ENCODE peak calls at places on chromosome 18, in ten cellular contexts. One of them, this sample, is unnamed.

GRCh38 chr18:47997338-47997780 is 66.9 kb upstream of the SMAD2 start:
- DNase-seq in IMR-90: no peak
- DNase-seq in colonic mucosa: no peak
- DNase-seq in Peyer's patch: no peak
- DNase-seq in AG09319: no peak
- DNase-seq in tibial nerve: no peak
- DNase-seq in fibroblast of lung: no peak
- DNase-seq in sigmoid colon: no peak
- DNase-seq in psoas muscle: no peak
- DNase-seq in heart right ventricle: no peak
- DNase-seq in this sample: no peak

GRCh38 chr18:40019797-40020392 is 1935.1 kb upstream of the PIK3C3 start:
- DNase-seq in heart right ventricle: no peak
- DNase-seq in Peyer's patch: no peak
- DNase-seq in IMR-90: no peak
- DNase-seq in tibial nerve: no peak
- DNase-seq in fibroblast of lung: no peak
- DNase-seq in AG09319: no peak
- DNase-seq in psoas muscle: no peak
- DNase-seq in sigmoid colon: no peak
- DNase-seq in colonic mucosa: no peak
- DNase-seq in this sample: no peak

GRCh38 chr18:79302120-79302519 is 93.6 kb upstream of the NFATC1 start:
- DNase-seq in IMR-90: no peak
- DNase-seq in fibroblast of lung: no peak
- DNase-seq in sigmoid colon: no peak
- DNase-seq in heart right ventricle: no peak
- DNase-seq in tibial nerve: no peak
- DNase-seq in colonic mucosa: peak; percentile 75
- DNase-seq in psoas muscle: no peak
- DNase-seq in AG09319: no peak
- DNase-seq in Peyer's patch: peak; percentile 70
- DNase-seq in this sample: no peak

GRCh38 chr18:75548353-75548752 is 120.8 kb upstream of the SMIM21 start:
- DNase-seq in psoas muscle: no peak
- DNase-seq in IMR-90: no peak
- DNase-seq in AG09319: no peak
- DNase-seq in tibial nerve: no peak
- DNase-seq in Peyer's patch: no peak
- DNase-seq in fibroblast of lung: no peak
- DNase-seq in colonic mucosa: no peak
- DNase-seq in sigmoid colon: no peak
- DNase-seq in heart right ventricle: no peak
- DNase-seq in this sample: no peak

GRCh38 chr18:10015288-10015701 is 101.5 kb downstream of the VAPA start:
- DNase-seq in AG09319: no peak
- DNase-seq in tibial nerve: no peak
- DNase-seq in psoas muscle: no peak
- DNase-seq in Peyer's patch: no peak
- DNase-seq in IMR-90: peak; percentile 17
- DNase-seq in heart right ventricle: no peak
- DNase-seq in sigmoid colon: no peak
- DNase-seq in fibroblast of lung: no peak
- DNase-seq in colonic mucosa: no peak
- DNase-seq in this sample: no peak

GRCh38 chr18:3452750-3453539 is 3.0 kb downstream of the TGIF1 start:
- DNase-seq in colonic mucosa: peak; percentile 34
- DNase-seq in sigmoid colon: no peak
- DNase-seq in heart right ventricle: no peak
- DNase-seq in psoas muscle: no peak
- DNase-seq in AG09319: no peak
- DNase-seq in IMR-90: peak; percentile 41
- DNase-seq in Peyer's patch: no peak
- DNase-seq in fibroblast of lung: peak; percentile 48
- DNase-seq in tibial nerve: no peak
- DNase-seq in this sample: no peak

GRCh38 chr18:38695559-38696270 is 1130.1 kb upstream of the CELF4 start:
- DNase-seq in colonic mucosa: no peak
- DNase-seq in tibial nerve: no peak
- DNase-seq in AG09319: no peak
- DNase-seq in heart right ventricle: no peak
- DNase-seq in psoas muscle: no peak
- DNase-seq in IMR-90: no peak
- DNase-seq in sigmoid colon: no peak
- DNase-seq in fibroblast of lung: peak; percentile 63
- DNase-seq in Peyer's patch: no peak
- DNase-seq in this sample: no peak

GRCh38 chr18:49226935-49227334 is 233.5 kb downstream of the DYM start:
- DNase-seq in sigmoid colon: no peak
- DNase-seq in colonic mucosa: no peak
- DNase-seq in psoas muscle: no peak
- DNase-seq in Peyer's patch: no peak
- DNase-seq in IMR-90: no peak
- DNase-seq in fibroblast of lung: no peak
- DNase-seq in AG09319: no peak
- DNase-seq in heart right ventricle: no peak
- DNase-seq in tibial nerve: no peak
- DNase-seq in this sample: no peak

GRCh38 chr18:75132931-75133525 is 75.9 kb downstream of the PTGR3 start:
- DNase-seq in colonic mucosa: peak; percentile 12
- DNase-seq in Peyer's patch: no peak
- DNase-seq in sigmoid colon: no peak
- DNase-seq in psoas muscle: no peak
- DNase-seq in fibroblast of lung: no peak
- DNase-seq in heart right ventricle: no peak
- DNase-seq in tibial nerve: no peak
- DNase-seq in AG09319: no peak
- DNase-seq in IMR-90: no peak
- DNase-seq in this sample: peak; percentile 51

GRCh38 chr18:59139291-59139614 is 431 bp upstream of the SEC11C start:
- DNase-seq in fibroblast of lung: peak; percentile 83
- DNase-seq in AG09319: peak; percentile 18
- DNase-seq in sigmoid colon: peak; percentile 92
- DNase-seq in tibial nerve: peak; percentile 58
- DNase-seq in IMR-90: peak; percentile 81
- DNase-seq in heart right ventricle: peak; percentile 85
- DNase-seq in Peyer's patch: peak; percentile 92
- DNase-seq in colonic mucosa: peak; percentile 93
- DNase-seq in psoas muscle: peak; percentile 92
- DNase-seq in this sample: peak; percentile 83

GRCh38 chr18:52617931-52618330 is 277.9 kb downstream of the DCC start:
- DNase-seq in IMR-90: peak; percentile 51
- DNase-seq in colonic mucosa: no peak
- DNase-seq in psoas muscle: no peak
- DNase-seq in sigmoid colon: no peak
- DNase-seq in tibial nerve: no peak
- DNase-seq in fibroblast of lung: no peak
- DNase-seq in heart right ventricle: no peak
- DNase-seq in Peyer's patch: no peak
- DNase-seq in AG09319: no peak
- DNase-seq in this sample: no peak

GRCh38 chr18:54859667-54860421 is 31.6 kb downstream of the RAB27B start:
- DNase-seq in colonic mucosa: no peak
- DNase-seq in sigmoid colon: no peak
- DNase-seq in psoas muscle: no peak
- DNase-seq in fibroblast of lung: no peak
- DNase-seq in heart right ventricle: no peak
- DNase-seq in AG09319: no peak
- DNase-seq in tibial nerve: no peak
- DNase-seq in Peyer's patch: no peak
- DNase-seq in IMR-90: no peak
- DNase-seq in this sample: no peak

GRCh38 chr18:13831864-13832508 is 8.0 kb downstream of the MC5R start:
- DNase-seq in sigmoid colon: no peak
- DNase-seq in fibroblast of lung: no peak
- DNase-seq in tibial nerve: no peak
- DNase-seq in colonic mucosa: no peak
- DNase-seq in IMR-90: no peak
- DNase-seq in Peyer's patch: no peak
- DNase-seq in heart right ventricle: no peak
- DNase-seq in AG09319: no peak
- DNase-seq in psoas muscle: no peak
- DNase-seq in this sample: no peak

GRCh38 chr18:57029761-57030160 is 117.1 kb upstream of the BOD1L2 start:
- DNase-seq in Peyer's patch: no peak
- DNase-seq in fibroblast of lung: no peak
- DNase-seq in tibial nerve: no peak
- DNase-seq in psoas muscle: no peak
- DNase-seq in IMR-90: no peak
- DNase-seq in colonic mucosa: no peak
- DNase-seq in AG09319: no peak
- DNase-seq in sigmoid colon: no peak
- DNase-seq in heart right ventricle: no peak
- DNase-seq in this sample: no peak
- TF ChIP-seq CTCF in Peyer's patch: no peak
- TF ChIP-seq CTCF in fibroblast of lung: no peak
- TF ChIP-seq CTCF in tibial nerve: no peak
- TF ChIP-seq CTCF in psoas muscle: no peak
- TF ChIP-seq CTCF in IMR-90: peak; percentile 8
- TF ChIP-seq CTCF in colonic mucosa: no peak
- TF ChIP-seq CTCF in AG09319: no peak
- TF ChIP-seq CTCF in sigmoid colon: no peak
- TF ChIP-seq CTCF in heart right ventricle: no peak
- TF ChIP-seq CTCF in this sample: no peak

DNA sequence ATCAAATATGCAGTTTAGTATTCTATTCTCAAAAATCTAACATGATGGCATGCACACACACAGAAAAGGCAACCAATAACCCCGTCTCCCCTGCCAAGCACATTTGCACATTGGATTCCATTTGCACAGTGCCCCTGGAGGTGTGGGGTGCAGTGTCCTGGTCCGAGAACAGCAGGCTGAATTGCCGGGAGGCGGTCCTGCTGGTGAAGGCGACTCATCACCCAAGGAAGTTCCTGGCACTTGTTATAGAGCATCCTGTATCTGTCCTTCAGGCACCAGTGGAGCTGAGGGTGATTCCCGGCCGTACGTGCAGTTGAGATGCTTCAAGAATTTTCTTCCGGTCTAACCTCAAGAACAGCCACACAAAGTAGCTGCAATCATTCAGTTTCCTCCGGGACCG is 73.0 kb upstream of the RAB12 start:
- DNase-seq in psoas muscle: no peak
- DNase-seq in Peyer's patch: no peak
- DNase-seq in tibial nerve: no peak
- DNase-seq in colonic mucosa: no peak
- DNase-seq in sigmoid colon: no peak
- DNase-seq in heart right ventricle: no peak
- DNase-seq in AG09319: no peak
- DNase-seq in fibroblast of lung: no peak
- DNase-seq in IMR-90: no peak
- DNase-seq in this sample: peak; percentile 29
- TF ChIP-seq CTCF in psoas muscle: no peak
- TF ChIP-seq CTCF in Peyer's patch: no peak
- TF ChIP-seq CTCF in tibial nerve: no peak
- TF ChIP-seq CTCF in colonic mucosa: no peak
- TF ChIP-seq CTCF in sigmoid colon: no peak
- TF ChIP-seq CTCF in heart right ventricle: no peak
- TF ChIP-seq CTCF in AG09319: no peak
- TF ChIP-seq CTCF in fibroblast of lung: no peak
- TF ChIP-seq CTCF in IMR-90: no peak
- TF ChIP-seq CTCF in this sample: no peak

GRCh38 chr18:66495844-66496243 is 108.0 kb downstream of the CDH19 start:
- DNase-seq in heart right ventricle: peak; percentile 14
- DNase-seq in IMR-90: no peak
- DNase-seq in fibroblast of lung: peak; percentile 33
- DNase-seq in colonic mucosa: peak; percentile 49
- DNase-seq in sigmoid colon: no peak
- DNase-seq in AG09319: no peak
- DNase-seq in Peyer's patch: no peak
- DNase-seq in psoas muscle: peak; percentile 51
- DNase-seq in tibial nerve: no peak
- DNase-seq in this sample: no peak
- TF ChIP-seq CTCF in heart right ventricle: peak; percentile 38
- TF ChIP-seq CTCF in IMR-90: no peak
- TF ChIP-seq CTCF in fibroblast of lung: no peak
- TF ChIP-seq CTCF in colonic mucosa: peak; percentile 37
- TF ChIP-seq CTCF in sigmoid colon: no peak
- TF ChIP-seq CTCF in AG09319: no peak
- TF ChIP-seq CTCF in Peyer's patch: no peak
- TF ChIP-seq CTCF in psoas muscle: peak; percentile 32
- TF ChIP-seq CTCF in tibial nerve: peak; percentile 21
- TF ChIP-seq CTCF in this sample: no peak

GRCh38 chr18:2086439-2086838 is 484.9 kb downstream of the METTL4 start:
- DNase-seq in Peyer's patch: no peak
- DNase-seq in AG09319: no peak
- DNase-seq in tibial nerve: no peak
- DNase-seq in sigmoid colon: no peak
- DNase-seq in IMR-90: no peak
- DNase-seq in fibroblast of lung: no peak
- DNase-seq in psoas muscle: no peak
- DNase-seq in colonic mucosa: no peak
- DNase-seq in heart right ventricle: no peak
- DNase-seq in this sample: no peak

GRCh38 chr18:2087877-2088673 is 483.2 kb downstream of the METTL4 start:
- DNase-seq in sigmoid colon: peak; percentile 67
- DNase-seq in IMR-90: no peak
- DNase-seq in psoas muscle: peak; percentile 74
- DNase-seq in tibial nerve: no peak
- DNase-seq in Peyer's patch: no peak
- DNase-seq in colonic mucosa: no peak
- DNase-seq in AG09319: no peak
- DNase-seq in fibroblast of lung: no peak
- DNase-seq in heart right ventricle: peak; percentile 31
- DNase-seq in this sample: peak; percentile 19

GRCh38 chr18:2089416-2089815 is 481.9 kb downstream of the METTL4 start:
- DNase-seq in sigmoid colon: no peak
- DNase-seq in IMR-90: no peak
- DNase-seq in tibial nerve: no peak
- DNase-seq in psoas muscle: no peak
- DNase-seq in colonic mucosa: no peak
- DNase-seq in heart right ventricle: no peak
- DNase-seq in fibroblast of lung: no peak
- DNase-seq in Peyer's patch: no peak
- DNase-seq in AG09319: no peak
- DNase-seq in this sample: no peak

GRCh38 chr18:2082676-2083075 is 488.6 kb downstream of the METTL4 start:
- DNase-seq in tibial nerve: no peak
- DNase-seq in IMR-90: no peak
- DNase-seq in colonic mucosa: no peak
- DNase-seq in AG09319: no peak
- DNase-seq in fibroblast of lung: no peak
- DNase-seq in Peyer's patch: no peak
- DNase-seq in sigmoid colon: no peak
- DNase-seq in psoas muscle: no peak
- DNase-seq in heart right ventricle: no peak
- DNase-seq in this sample: no peak

DNA sequence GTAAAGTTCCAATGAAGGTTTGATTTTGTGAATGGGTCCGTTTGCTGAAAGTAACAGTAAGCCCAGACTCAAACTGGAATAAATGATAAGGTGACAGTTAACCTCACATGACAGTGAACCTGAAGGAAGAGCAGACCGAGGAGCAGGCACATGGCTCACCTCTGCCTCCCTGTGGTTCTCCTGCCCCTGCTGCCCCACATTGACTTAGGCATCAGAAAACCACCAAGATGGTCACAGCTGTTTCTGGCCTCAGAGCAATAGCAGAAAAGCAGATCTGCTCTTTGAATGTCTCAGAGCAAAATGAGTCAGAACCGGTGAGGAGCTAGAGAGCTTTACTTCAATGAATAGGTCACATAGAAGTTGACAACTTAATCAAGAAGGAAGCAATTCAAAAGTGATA is 487.6 kb downstream of the METTL4 start:
- DNase-seq in AG09319: no peak
- DNase-seq in psoas muscle: no peak
- DNase-seq in sigmoid colon: no peak
- DNase-seq in heart right ventricle: peak; percentile 8
- DNase-seq in Peyer's patch: no peak
- DNase-seq in tibial nerve: no peak
- DNase-seq in fibroblast of lung: no peak
- DNase-seq in colonic mucosa: no peak
- DNase-seq in IMR-90: no peak
- DNase-seq in this sample: no peak
- TF ChIP-seq CTCF in AG09319: no peak
- TF ChIP-seq CTCF in psoas muscle: no peak
- TF ChIP-seq CTCF in sigmoid colon: no peak
- TF ChIP-seq CTCF in heart right ventricle: peak; percentile 23
- TF ChIP-seq CTCF in Peyer's patch: no peak
- TF ChIP-seq CTCF in tibial nerve: no peak
- TF ChIP-seq CTCF in fibroblast of lung: no peak
- TF ChIP-seq CTCF in colonic mucosa: no peak
- TF ChIP-seq CTCF in IMR-90: no peak
- TF ChIP-seq CTCF in this sample: peak; percentile 13

This sample was measured in osteoblast.